ENCODE peak calls at places on chromosomes 16 and 17, in ten cellular contexts. M is stimulated activated CD4-positive, alpha-beta T cell treated with anti-CD3 and anti-CD28 coated beads, Interleukin-1b, Interleukin-23, amount 100 ng/mL, for 4 hours; A is activated naive CD8-positive, alpha-beta T cell treated with anti-CD3 and anti-CD28 coated beads, Interleukin-2, amount 50 U/mL, for 16 hours; O is GM19239; W is stimulated activated CD8-positive, alpha-beta memory T cell treated with anti-CD3 and anti-CD28 coated beads, Interleukin-2, amount 100 ng/mL, for 1 hour; R is neural crest cell; I is AG08395; B is cardiac fibroblast; H is H1; K is activated CD4-positive, alpha-beta memory T cell treated with anti-CD3 and anti-CD28 coated beads, Interleukin-2, amount 10 ng/mL, durations not matched to agents 7 days and 5 days. U is an unnamed sample.

GRCh38 chr17:44049294-44050080 is 17.0 kb downstream of the LSM12 start:
- DNase-seq in M (no peak), A (no peak), O (no peak), W (no peak), R (no peak), I (no peak), B (no peak), H (no peak), K (no peak), U (no peak)

GRCh38 chr17:33316733-33317132 is 23.6 kb upstream of the ASIC2 start:
- DNase-seq in M (no peak), A (no peak), O (no peak), W (no peak), R (no peak), I (no peak), B (no peak), H (no peak), K (no peak), U (no peak)

GRCh38 chr17:59752446-59752845 is 45.0 kb downstream of the VMP1 start:
- DNase-seq in M (no peak), A (no peak), O (no peak), W (no peak), R (no peak), I (no peak), B (no peak), H (no peak), K (no peak), U (no peak)

GRCh38 chr17:18851206-18851605 is 6.7 kb upstream of the PRPSAP2 start:
- DNase-seq in M (no peak), A (no peak), O (no peak), W (no peak), R (no peak), I (no peak), B (no peak), H (no peak), K (no peak), U (no peak)

GRCh38 chr17:74442291-74442669 is 10.4 kb downstream of the GPRC5C start:
- DNase-seq in M (no peak), A (no peak), O (no peak), W (no peak), R (no peak), I (no peak), B (no peak), H (no peak), K (no peak), U (no peak)

GRCh38 chr17:79778504-79779087 is 648 bp downstream of the CBX2 start:
- DNase-seq in M (no peak), A (no peak), O (no peak), W (no peak), R (no peak), I (no peak), B (no peak), H (peak), K (no peak), U (no peak)

GRCh38 chr16:50591800-50592771 is 43.9 kb downstream of the NKD1 start:
- DNase-seq in M (no peak), A (no peak), O (no peak), W (no peak), R (no peak), I (peak), B (no peak), H (no peak), K (no peak), U (no peak)

GRCh38 chr17:59845595-59846390 is 47.0 kb downstream of the TUBD1 start:
- DNase-seq in M (no peak), A (no peak), O (no peak), W (no peak), R (no peak), I (no peak), B (peak), H (no peak), K (peak), U (peak)

GRCh38 chr17:39011907-39012468 is 44.8 kb upstream of the FBXO47 start:
- DNase-seq in M (no peak), A (no peak), O (no peak), W (no peak), R (no peak), I (no peak), B (no peak), H (peak), K (no peak), U (no peak)

GRCh38 chr17:19006698-19007097 is 2.1 kb upstream of the FAM83G start:
- DNase-seq in M (no peak), A (no peak), O (no peak), W (no peak), R (no peak), I (no peak), B (no peak), H (no peak), K (no peak), U (no peak)

GRCh38 chr16:46621006-46621629 is at the start of gene SHCBP1:
- DNase-seq in M (peak), A (peak), O (peak), W (peak), R (peak), I (peak), B (peak), H (peak), K (peak), U (peak)

GRCh38 chr16:8541868-8542267 is 48.4 kb downstream of the TMEM114 start:
- DNase-seq in M (no peak), A (no peak), O (no peak), W (no peak), R (no peak), I (no peak), B (no peak), H (no peak), K (no peak), U (no peak)

GRCh38 chr17:71849783-71850768 is 270.7 kb upstream of the SOX9 start:
- DNase-seq in M (no peak), A (no peak), O (no peak), W (no peak), R (no peak), I (no peak), B (no peak), H (no peak), K (no peak), U (no peak)

GRCh38 chr16:27839419-27839818 is 224.1 kb downstream of the GSG1L start:
- DNase-seq in M (no peak), A (no peak), O (no peak), W (no peak), R (no peak), I (no peak), B (no peak), H (no peak), K (no peak), U (no peak)

GRCh38 chr17:8117980-8118768 is at the start of gene ALOXE3:
- DNase-seq in M (no peak), A (no peak), O (no peak), W (no peak), R (peak), I (peak), B (peak), H (peak), K (no peak), U (no peak)

GRCh38 chr17:4920351-4921048 is 11.6 kb upstream of the GP1BA start:
- DNase-seq in M (no peak), A (no peak), O (no peak), W (no peak), R (no peak), I (no peak), B (peak), H (no peak), K (no peak), U (no peak)

GRCh38 chr17:74214642-74215331 is 1.4 kb downstream of the TTYH2 start:
- DNase-seq in M (no peak), A (no peak), O (no peak), W (no peak), R (no peak), I (no peak), B (no peak), H (no peak), K (no peak), U (no peak)

GRCh38 chr17:78868391-78868790 is 27.8 kb upstream of the USP36 start:
- DNase-seq in M (no peak), A (no peak), O (no peak), W (no peak), R (no peak), I (peak), B (peak), H (no peak), K (no peak), U (no peak)

GRCh38 chr16:75576384-75576811 is 10.2 kb downstream of the GABARAPL2 start:
- DNase-seq in M (no peak), A (no peak), O (no peak), W (no peak), R (no peak), I (no peak), B (no peak), H (no peak), K (no peak), U (no peak)

GRCh38 chr17:32671891-32672290 is 185.1 kb downstream of the CDK5R1 start:
- DNase-seq in M (no peak), A (no peak), O (no peak), W (no peak), R (no peak), I (no peak), B (peak), H (no peak), K (no peak), U (no peak)

GRCh38 chr17:59365383-59365981 is 34.0 kb downstream of the YPEL2 start:
- DNase-seq in M (no peak), A (no peak), O (no peak), W (no peak), R (no peak), I (no peak), B (no peak), H (no peak), K (no peak), U (no peak)

GRCh38 chr17:70906808-70907207 is 737.5 kb downstream of the KCNJ2 start:
- DNase-seq in M (no peak), A (no peak), O (no peak), W (no peak), R (peak), I (peak), B (peak), H (no peak), K (no peak), U (no peak)

GRCh38 chr17:5203178-5203907 is 11.7 kb upstream of the ZNF594 start:
- DNase-seq in M (no peak), A (no peak), O (no peak), W (no peak), R (no peak), I (peak), B (no peak), H (no peak), K (no peak), U (no peak)

GRCh38 chr17:31008374-31009035 is 37.7 kb downstream of the RNF135 start:
- DNase-seq in M (peak), A (no peak), O (peak), W (peak), R (peak), I (peak), B (peak), H (peak), K (peak), U (no peak)

GRCh38 chr16:85353839-85354622 is 241.8 kb upstream of the CIBAR2 start:
- DNase-seq in M (no peak), A (no peak), O (no peak), W (no peak), R (no peak), I (no peak), B (no peak), H (no peak), K (no peak), U (no peak)

GRCh38 chr17:74730491-74731346 is 6.3 kb upstream of the RAB37 start:
- DNase-seq in M (no peak), A (no peak), O (no peak), W (no peak), R (no peak), I (no peak), B (no peak), H (no peak), K (peak), U (no peak)

GRCh38 chr16:73058616-73059409 is 10.9 kb upstream of the ZFHX3 start:
- DNase-seq in M (no peak), A (no peak), O (peak), W (no peak), R (peak), I (peak), B (peak), H (peak), K (no peak), U (peak)

GRCh38 chr17:39576187-39576586 is 31.5 kb downstream of the NEUROD2 start:
- DNase-seq in M (no peak), A (no peak), O (no peak), W (no peak), R (peak), I (peak), B (peak), H (peak), K (no peak), U (no peak)

GRCh38 chr17:21371511-21372081 is 4.6 kb upstream of the KCNJ12 start:
- DNase-seq in M (no peak), A (no peak), O (no peak), W (no peak), R (no peak), I (no peak), B (no peak), H (no peak), K (no peak), U (no peak)

GRCh38 chr16:4688674-4689045 is 4.7 kb upstream of the NUDT16L1 start:
- DNase-seq in M (no peak), A (no peak), O (no peak), W (no peak), R (no peak), I (no peak), B (no peak), H (no peak), K (no peak), U (no peak)

GRCh38 chr17:15436399-15437369 is 30.7 kb downstream of the CDRT4 start:
- DNase-seq in M (peak), A (no peak), O (peak), W (no peak), R (no peak), I (peak), B (peak), H (peak), K (peak), U (no peak)